ENCODE peak calls at places on chromosomes 6 and 20, in six cellular contexts. S is astrocyte of the spinal cord, L is choroid plexus epithelial cell, Z is PC-9, V is BJ, N is right lobe of liver. H is an unnamed sample.

GRCh38 chr6:79146426-79146825 is 68.4 kb upstream of the PHIP start:
- DNase-seq in S (no peak), L (no peak), V (no peak), Z (no peak), N (no peak), H (no peak)

GRCh38 chr20:6679086-6679485 is 88.4 kb upstream of the BMP2 start:
- DNase-seq in Z (no peak), V (no peak), N (no peak), L (no peak), S (no peak), H (no peak)

GRCh38 chr6:158645064-158646022 is 800 bp upstream of the DYNLT1 start:
- DNase-seq in V (no peak), L (no peak), S (no peak), N (peak; percentile 36), Z (peak; percentile 69), H (no peak)

GRCh38 chr20:51300104-51300503 is 242.4 kb downstream of the NFATC2 start:
- DNase-seq in V (no peak), S (no peak), L (no peak), Z (no peak), N (no peak), H (no peak)

GRCh38 chr20:61861858-61862257 is 203.8 kb downstream of the TAF4 start:
- DNase-seq in N (no peak), S (no peak), V (no peak), Z (no peak), L (no peak), H (no peak)

GRCh38 chr6:148183776-148184175 is 158.9 kb upstream of the SASH1 start:
- DNase-seq in L (no peak), S (no peak), V (no peak), Z (no peak), N (no peak), H (no peak)

GRCh38 chr6:138988469-138988834 is 399 bp upstream of the REPS1 start:
- DNase-seq in V (no peak), L (peak; percentile 41), Z (no peak), N (no peak), S (no peak), H (no peak)

GRCh38 chr6:11201772-11202512 is 30.5 kb downstream of the NEDD9 start:
- DNase-seq in S (no peak), Z (no peak), V (no peak), N (no peak), L (no peak), H (no peak)

GRCh38 chr20:23203310-23203709 is 117.2 kb upstream of the CD93 start:
- DNase-seq in L (no peak), Z (no peak), N (no peak), S (no peak), V (no peak), H (no peak)

GRCh38 chr20:32127347-32127746 is 17.8 kb downstream of the TM9SF4 start:
- DNase-seq in N (no peak), V (no peak), S (no peak), Z (no peak), L (no peak), H (no peak)
- TF ChIP-seq CTCF in N (no peak), V (no peak), S (no peak), Z (no peak), L (no peak), H (no peak)

GRCh38 chr6:45569210-45569945 is 191.6 kb upstream of the SUPT3H start:
- DNase-seq in V (no peak), N (no peak), S (no peak), Z (no peak), L (no peak), H (no peak)

GRCh38 chr6:45574013-45574412 is 196.3 kb upstream of the SUPT3H start:
- DNase-seq in S (no peak), Z (no peak), V (no peak), L (no peak), N (no peak), H (no peak)

GRCh38 chr6:45574885-45575284 is 197.2 kb upstream of the SUPT3H start:
- DNase-seq in N (no peak), Z (peak; percentile 59), L (no peak), V (no peak), S (no peak), H (no peak)

GRCh38 chr6:45571159-45571558 is 193.4 kb upstream of the SUPT3H start:
- DNase-seq in N (no peak), V (no peak), S (no peak), Z (no peak), L (no peak), H (no peak)

GRCh38 chr6:45572833-45573232 is 195.1 kb upstream of the SUPT3H start:
- DNase-seq in V (no peak), N (no peak), S (no peak), L (no peak), Z (no peak), H (no peak)
- H3K4me3 ChIP-seq in V (no peak overlapping the region), N (no peak overlapping the region), S (no peak overlapping the region), L (no peak overlapping the region), Z (no peak overlapping the region), H (no peak overlapping the region)

DNA sequence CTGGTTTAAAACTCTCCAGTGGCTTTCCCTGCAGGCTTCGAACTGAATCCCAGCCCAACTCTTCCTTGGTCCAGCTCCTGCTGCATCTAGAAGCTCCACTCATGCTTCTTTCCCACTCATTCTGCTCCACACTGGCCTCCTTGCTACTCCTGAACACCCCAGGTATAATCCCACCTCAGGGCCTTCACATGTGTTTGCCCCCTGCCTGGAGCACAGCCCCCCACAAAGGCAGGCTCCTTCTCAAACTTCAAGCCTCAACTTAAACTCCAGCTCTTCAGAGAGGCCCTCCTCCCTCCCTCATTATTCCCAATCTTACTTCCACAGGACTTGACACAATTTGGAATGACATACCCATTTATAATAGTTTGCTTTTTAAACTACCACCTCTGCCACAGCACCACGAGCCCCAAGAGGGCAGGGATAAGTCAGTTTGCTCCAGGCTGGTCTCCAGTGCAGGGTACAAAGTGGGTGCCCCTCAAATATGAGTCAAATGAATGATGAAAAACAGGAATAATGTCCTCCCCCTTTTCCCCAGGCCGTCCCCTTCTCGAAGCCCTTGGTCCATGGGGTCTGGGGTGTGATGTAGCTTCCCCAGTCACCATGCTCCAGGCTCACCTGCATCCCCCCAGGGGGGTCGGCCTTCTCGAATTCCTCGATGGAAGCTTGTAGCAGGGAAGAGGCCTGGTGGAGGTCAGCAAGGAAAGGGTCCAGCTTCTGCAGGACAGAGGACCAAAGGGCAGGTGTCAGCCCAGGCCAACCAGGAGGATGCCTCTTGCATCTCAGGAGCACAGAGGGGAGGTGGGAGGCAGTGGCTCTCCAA is 37.4 kb downstream of the KIAA1755 start:
- DNase-seq in V (no peak), S (no peak), N (no peak), Z (no peak), L (no peak), H (no peak)
- TF ChIP-seq CTCF in V (no peak), S (no peak), N (no peak), Z (peak; percentile 60), L (no peak), H (no peak)

DNA sequence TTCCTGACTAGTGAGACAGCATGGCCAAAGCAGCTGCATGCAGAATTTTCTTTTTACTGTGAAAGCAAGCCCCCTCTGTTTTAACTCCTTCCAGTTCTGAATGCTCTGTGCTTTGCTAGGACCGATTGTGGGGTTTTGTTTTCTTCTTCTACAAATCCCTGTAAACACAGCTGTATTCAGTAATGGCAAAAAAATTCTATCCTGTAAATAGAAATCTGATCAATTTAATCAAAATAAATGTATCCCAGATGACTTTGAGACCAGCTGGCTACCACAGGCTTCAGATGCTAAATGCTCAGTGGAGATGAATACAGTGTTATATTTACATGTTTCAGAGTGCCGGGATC is 149.4 kb downstream of the PRL start:
- DNase-seq in N (no peak), L (peak; percentile 20), S (peak; percentile 9), V (no peak), Z (no peak), H (no peak)
- H3K4me3 ChIP-seq in N (no peak overlapping the region), L (no peak overlapping the region), S (no peak overlapping the region), V (peak overlapping the region; percentile 47), Z (no peak overlapping the region), H (peak overlapping the region; percentile 31)

GRCh38 chr6:6665505-6665904 is 77.0 kb downstream of the LY86 start:
- DNase-seq in S (no peak), L (no peak), Z (no peak), V (no peak), N (no peak), H (no peak)
- TF ChIP-seq CTCF in S (no peak), L (no peak), Z (no peak), V (no peak), N (no peak), H (no peak)

GRCh38 chr6:67121115-67121514 is 1414.1 kb upstream of the EYS start:
- DNase-seq in L (no peak), V (no peak), S (no peak), Z (no peak), N (no peak), H (no peak)
- H3K4me3 ChIP-seq in L (no peak overlapping the region), V (no peak overlapping the region), S (no peak overlapping the region), Z (no peak overlapping the region), N (no peak overlapping the region), H (no peak overlapping the region)

DNA sequence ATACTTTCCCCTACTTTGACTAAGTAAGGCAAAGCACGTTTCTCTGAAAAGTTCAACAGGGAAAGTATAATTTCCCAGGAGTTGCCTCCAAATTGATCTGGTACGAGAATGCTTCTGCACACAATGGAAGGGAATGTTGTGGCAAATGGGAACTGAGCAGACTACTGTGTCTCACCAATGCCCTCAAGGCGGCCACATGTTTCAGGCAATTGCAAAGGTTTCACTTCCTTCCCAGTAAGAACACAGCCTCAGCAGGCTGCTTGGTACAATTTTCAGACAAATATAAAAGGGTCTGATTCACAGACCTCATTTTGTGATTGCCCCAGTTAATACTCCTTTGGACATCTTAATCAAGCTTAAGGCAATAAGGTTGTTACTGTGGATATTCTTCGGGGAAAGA is 71.2 kb downstream of the KIAA0319 start:
- DNase-seq in N (no peak), L (peak; percentile 4), Z (no peak), V (no peak), S (no peak), H (no peak)
- TF ChIP-seq CTCF in N (no peak), L (no peak), Z (no peak), V (no peak), S (no peak), H (no peak)

DNA sequence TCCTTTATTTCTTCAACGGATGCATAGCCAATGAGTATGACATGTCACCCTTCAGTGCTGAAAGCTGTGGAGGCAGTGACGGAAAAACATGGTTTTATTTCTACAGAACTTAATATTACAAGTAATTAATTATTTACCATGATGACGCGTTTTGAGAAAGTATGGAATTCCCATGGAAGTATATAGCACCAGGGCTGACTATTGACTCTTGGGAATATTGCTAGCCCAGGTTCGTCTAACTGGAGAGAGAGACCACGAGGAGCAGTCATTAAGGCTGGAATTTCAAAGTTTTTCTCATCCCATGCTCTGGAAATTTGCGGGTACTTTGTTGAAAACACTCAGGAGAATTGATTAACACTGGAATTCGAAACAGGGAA is 155.2 kb upstream of the PRSS16 start:
- DNase-seq in N (no peak), V (no peak), S (no peak), L (no peak), Z (no peak), H (no peak)
- H3K4me3 ChIP-seq in N (no peak overlapping the region), V (peak overlapping the region; percentile 42), S (peak overlapping the region; percentile 46), L (peak overlapping the region; percentile 52), Z (peak overlapping the region; percentile 62), H (peak overlapping the region; percentile 58)